ENCODE peak calls at places on chromosomes 16 and 17, in six cellular contexts. A is cardiac muscle cell, M is colonic mucosa, X is lung, S is astrocyte, E is dorsolateral prefrontal cortex. D is an unnamed sample.

GRCh38 chr16:90032664-90033346 is 13.5 kb upstream of the DBNDD1 start:
- DNase-seq in A (peak), M (no peak), X (no peak), S (peak), E (no peak), D (no peak)

GRCh38 chr17:81083125-81083765 is 48.3 kb downstream of the BAIAP2 start:
- DNase-seq in A (no peak), M (no peak), X (peak), S (no peak), E (no peak), D (no peak)

GRCh38 chr17:75846701-75847594 is 2.7 kb upstream of the UNC13D start:
- DNase-seq in A (no peak), M (no peak), X (no peak), S (no peak), E (no peak), D (no peak)

GRCh38 chr16:85423186-85423550 is 190.0 kb upstream of the GSE1 start:
- DNase-seq in A (no peak), M (no peak), X (no peak), S (no peak), E (peak), D (no peak)

GRCh38 chr17:79078476-79079190 is 4.0 kb downstream of the ENGASE start:
- DNase-seq in A (no peak), M (peak), X (no peak), S (no peak), E (no peak), D (no peak)

GRCh38 chr17:50221500-50222480 is 20.4 kb upstream of the COL1A1 start:
- DNase-seq in A (peak), M (no peak), X (peak), S (peak), E (no peak), D (no peak)

GRCh38 chr17:29590979-29591736 is 1.7 kb upstream of the GIT1 start:
- DNase-seq in A (peak), M (no peak), X (no peak), S (peak), E (peak), D (peak)

GRCh38 chr16:79593074-79593531 is 7.4 kb downstream of the MAF start:
- DNase-seq in A (no peak), M (no peak), X (no peak), S (no peak), E (no peak), D (no peak)

GRCh38 chr16:12098429-12099310 is 122.1 kb downstream of the SNX29 start:
- DNase-seq in A (no peak), M (no peak), X (no peak), S (no peak), E (no peak), D (no peak)

GRCh38 chr17:39461911-39462641 is 790 bp downstream of the CDK12 start:
- DNase-seq in A (no peak), M (peak), X (no peak), S (peak), E (peak), D (peak)

GRCh38 chr16:25106567-25107465 is 4.7 kb upstream of the LCMT1 start:
- DNase-seq in A (peak), M (peak), X (peak), S (peak), E (peak), D (peak)

GRCh38 chr17:63095459-63095858 is 129.4 kb downstream of the TANC2 start:
- DNase-seq in A (no peak), M (no peak), X (no peak), S (no peak), E (no peak), D (no peak)

GRCh38 chr17:78915872-78916632 is 9.1 kb downstream of the TIMP2 start:
- DNase-seq in A (peak), M (peak), X (peak), S (peak), E (no peak), D (no peak)

GRCh38 chr17:14374268-14374667 is 73.4 kb downstream of the HS3ST3B1 start:
- DNase-seq in A (no peak), M (no peak), X (no peak), S (no peak), E (no peak), D (no peak)

GRCh38 chr16:12532871-12533610 is 270.6 kb downstream of the CPPED1 start:
- DNase-seq in A (no peak), M (no peak), X (no peak), S (no peak), E (no peak), D (no peak)

GRCh38 chr16:58499092-58499511 is 841 bp upstream of the NDRG4 start:
- DNase-seq in A (no peak), M (no peak), X (no peak), S (no peak), E (no peak), D (no peak)

GRCh38 chr16:87418644-87419043 is 26.5 kb downstream of the MAP1LC3B start:
- DNase-seq in A (no peak), M (peak), X (no peak), S (no peak), E (no peak), D (no peak)

GRCh38 chr16:87419971-87420370 is 27.8 kb downstream of the MAP1LC3B start:
- DNase-seq in A (no peak), M (no peak), X (no peak), S (no peak), E (peak), D (no peak)

GRCh38 chr16:87422106-87422505 is 30.0 kb downstream of the MAP1LC3B start:
- DNase-seq in A (no peak), M (no peak), X (no peak), S (no peak), E (no peak), D (no peak)

GRCh38 chr16:87421369-87421912 is 29.3 kb downstream of the MAP1LC3B start:
- DNase-seq in A (no peak), M (no peak), X (no peak), S (no peak), E (no peak), D (no peak)

DNA sequence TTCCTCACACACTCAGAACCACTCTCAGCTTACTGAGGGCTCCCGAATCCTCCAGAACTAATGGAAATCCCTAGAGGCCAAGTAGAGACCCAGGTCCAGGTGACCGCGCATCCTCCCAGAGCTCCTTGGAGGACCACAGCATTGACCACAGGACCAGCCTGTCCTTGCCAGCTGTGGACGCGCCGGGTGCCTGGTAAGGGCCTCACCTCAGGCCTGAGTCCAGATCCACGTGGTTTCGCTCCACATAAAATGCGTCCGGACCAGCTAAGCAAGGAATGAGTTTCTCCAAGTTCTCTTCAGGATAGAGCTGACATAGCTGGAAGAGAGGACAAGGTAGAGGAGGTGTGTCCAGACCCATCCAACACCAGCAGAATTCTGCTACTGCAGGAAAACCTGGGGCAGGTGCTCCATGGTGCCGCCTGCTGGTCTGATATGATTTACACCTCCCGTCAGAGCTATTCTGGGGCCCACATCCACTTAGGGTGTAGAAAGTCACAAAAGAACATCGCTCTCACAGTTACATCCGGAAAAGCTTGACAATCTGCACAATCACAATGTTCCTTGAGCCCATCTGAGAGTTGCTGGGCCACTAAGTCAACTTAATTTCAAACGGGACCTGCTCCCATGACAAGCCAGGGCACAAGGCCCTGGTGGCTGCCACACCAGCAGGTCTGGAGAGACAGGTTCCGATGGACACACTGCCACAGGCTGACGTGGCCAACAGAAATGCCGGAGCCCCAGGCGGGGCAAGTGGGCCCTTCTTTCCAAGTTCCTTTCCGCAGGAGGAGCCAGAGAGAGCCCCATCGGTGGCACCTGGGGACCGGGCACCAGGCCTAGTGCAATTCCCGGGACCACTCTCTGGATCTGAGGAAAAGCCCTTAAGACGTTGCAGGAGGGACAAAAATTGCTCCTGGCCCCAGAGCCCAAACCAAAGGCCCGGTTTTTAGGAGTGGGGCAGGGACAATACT is 28.5 kb downstream of the MAP1LC3B start:
- DNase-seq in A (no peak), M (no peak), X (no peak), S (no peak), E (no peak), D (no peak)
- TF ChIP-seq CTCF in A (no peak), M (no peak), X (no peak), S (no peak), E (no peak), D (no peak)

DNA sequence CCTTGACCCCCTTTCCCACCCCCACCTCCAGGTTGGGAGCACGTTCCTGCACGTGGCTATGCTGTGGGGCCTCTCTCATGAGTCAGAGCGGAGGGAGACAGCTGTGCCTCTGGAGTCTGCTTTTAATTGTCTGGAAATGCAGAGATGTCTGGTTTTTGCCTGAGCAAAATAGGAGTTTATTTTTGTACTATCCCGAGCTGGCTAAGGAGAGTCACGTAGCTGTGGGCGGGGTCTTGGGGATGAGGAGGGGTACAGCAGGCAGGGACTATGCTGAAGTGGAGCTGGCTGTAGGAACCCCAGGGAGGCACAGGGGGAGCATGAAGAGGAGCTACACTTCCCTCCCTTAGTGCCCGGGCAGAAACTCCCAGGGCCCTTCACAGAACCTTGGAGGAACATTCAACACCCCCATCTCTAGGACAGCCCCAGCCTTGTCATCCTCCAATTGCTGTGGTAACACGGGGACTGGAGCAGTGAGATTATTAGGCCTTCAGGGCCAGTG is 44.7 kb upstream of the LGALS9 start:
- DNase-seq in A (peak), M (no peak), X (no peak), S (peak), E (no peak), D (no peak)
- TF ChIP-seq CTCF in A (no peak), M (no peak), X (no peak), S (no peak), E (no peak), D (no peak)

GRCh38 chr17:47860396-47860795 is 9.4 kb upstream of the SP6 start:
- DNase-seq in A (no peak), M (no peak), X (no peak), S (no peak), E (no peak), D (no peak)

GRCh38 chr17:47855737-47856136 is 4.8 kb upstream of the SP6 start:
- DNase-seq in A (peak), M (no peak), X (no peak), S (no peak), E (no peak), D (no peak)

GRCh38 chr17:47853616-47854015 is 2.7 kb upstream of the SP6 start:
- DNase-seq in A (no peak), M (no peak), X (no peak), S (no peak), E (no peak), D (no peak)

GRCh38 chr17:47856830-47857229 is 5.9 kb upstream of the SP6 start:
- DNase-seq in A (no peak), M (no peak), X (no peak), S (no peak), E (no peak), D (no peak)

GRCh38 chr17:47857551-47858410 is 6.8 kb upstream of the SP6 start:
- DNase-seq in A (no peak), M (no peak), X (no peak), S (no peak), E (no peak), D (no peak)
- TF ChIP-seq CTCF in A (no peak), M (no peak), X (no peak), S (no peak), E (no peak), D (no peak)

GRCh38 chr17:74296548-74296936 is 22.5 kb downstream of the DNAI2 start:
- DNase-seq in A (peak), M (peak), X (peak), S (peak), E (peak), D (peak)
- TF ChIP-seq CTCF in A (peak), M (peak), X (peak), S (peak), E (peak), D (peak)

DNA sequence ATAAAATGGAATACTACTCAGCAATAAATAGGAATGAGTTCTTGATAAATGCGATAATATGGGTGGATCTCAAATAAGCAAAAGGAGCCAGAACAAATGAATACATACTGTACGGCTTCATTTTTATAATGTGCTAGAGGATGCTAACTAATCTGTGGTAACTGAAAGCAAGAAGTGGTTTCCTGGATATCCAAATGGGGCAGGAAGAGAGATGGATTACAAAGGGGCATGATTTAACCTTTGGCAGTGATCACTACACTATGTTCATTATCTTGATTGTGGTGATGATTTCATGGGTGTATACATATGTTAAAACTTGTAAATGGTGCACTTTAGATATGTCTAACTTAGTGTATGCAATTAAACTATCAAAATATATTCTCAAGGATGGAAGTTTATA is 222.3 kb upstream of the TBX2 start:
- DNase-seq in A (no peak), M (no peak), X (no peak), S (no peak), E (no peak), D (no peak)
- TF ChIP-seq CTCF in A (no peak), M (no peak), X (no peak), S (no peak), E (no peak), D (no peak)

GRCh38 chr16:10678655-10679054 is 16.1 kb downstream of the TEKT5 start:
- DNase-seq in A (no peak), M (no peak), X (no peak), S (no peak), E (no peak), D (no peak)
- TF ChIP-seq CTCF in A (no peak), M (no peak), X (no peak), S (no peak), E (no peak), D (no peak)

D was measured in neural crest cell.